ENCODE peak calls at places on chromosome 11, in five cellular contexts. One of them, this sample, is unnamed. For H3K27me3, the result is how much of the 10 kb centered on the place peaks cover.

GRCh38 chr11:1628506-1629325 is 859 bp upstream of the KRTAP5-5 start:
- DNase-seq in MM.1S: peak
- DNase-seq in endothelial cell of umbilical vein: peak
- DNase-seq in mesendoderm: peak
- DNase-seq in body of pancreas: peak
- DNase-seq in this sample: no peak

GRCh38 chr11:43830928-43831440 is 49.6 kb upstream of the ALKBH3 start:
- DNase-seq in MM.1S: no peak
- DNase-seq in endothelial cell of umbilical vein: peak
- DNase-seq in body of pancreas: peak
- DNase-seq in mesendoderm: peak
- DNase-seq in this sample: peak

GRCh38 chr11:34252015-34252414 is 105.8 kb downstream of the ABTB2 start:
- DNase-seq in MM.1S: no peak
- DNase-seq in mesendoderm: no peak
- DNase-seq in endothelial cell of umbilical vein: no peak
- DNase-seq in body of pancreas: no peak
- DNase-seq in this sample: no peak

GRCh38 chr11:117911694-117912093 is 17.5 kb downstream of the TMPRSS13 start:
- DNase-seq in body of pancreas: no peak
- DNase-seq in endothelial cell of umbilical vein: no peak
- DNase-seq in mesendoderm: no peak
- DNase-seq in MM.1S: no peak
- DNase-seq in this sample: no peak

GRCh38 chr11:115423728-115424459 is 80.3 kb downstream of the CADM1 start:
- DNase-seq in body of pancreas: no peak
- DNase-seq in endothelial cell of umbilical vein: no peak
- DNase-seq in MM.1S: no peak
- DNase-seq in mesendoderm: peak
- DNase-seq in this sample: no peak

GRCh38 chr11:63527667-63528066 is 8.9 kb upstream of the PLAAT4 start:
- DNase-seq in mesendoderm: no peak
- DNase-seq in body of pancreas: no peak
- DNase-seq in MM.1S: no peak
- DNase-seq in endothelial cell of umbilical vein: no peak
- DNase-seq in this sample: no peak

GRCh38 chr11:114232400-114233070 is 63.7 kb upstream of the NNMT start:
- DNase-seq in body of pancreas: no peak
- DNase-seq in MM.1S: no peak
- DNase-seq in endothelial cell of umbilical vein: no peak
- DNase-seq in mesendoderm: no peak
- DNase-seq in this sample: no peak

GRCh38 chr11:46436113-46436512 is 44.5 kb upstream of the CHRM4 start:
- DNase-seq in body of pancreas: no peak
- DNase-seq in endothelial cell of umbilical vein: no peak
- DNase-seq in mesendoderm: no peak
- DNase-seq in MM.1S: no peak
- DNase-seq in this sample: no peak

GRCh38 chr11:117861151-117862018 is 15.1 kb downstream of the FXYD6 start:
- DNase-seq in endothelial cell of umbilical vein: peak
- DNase-seq in MM.1S: no peak
- DNase-seq in body of pancreas: no peak
- DNase-seq in mesendoderm: peak
- DNase-seq in this sample: no peak

GRCh38 chr11:57277845-57278720 is 41.0 kb upstream of the APLNR start:
- DNase-seq in body of pancreas: peak
- DNase-seq in mesendoderm: peak
- DNase-seq in endothelial cell of umbilical vein: peak
- DNase-seq in MM.1S: no peak
- DNase-seq in this sample: peak

GRCh38 chr11:91866642-91867041 is 358.0 kb upstream of the FAT3 start:
- DNase-seq in endothelial cell of umbilical vein: no peak
- DNase-seq in mesendoderm: no peak
- DNase-seq in body of pancreas: no peak
- DNase-seq in MM.1S: no peak
- DNase-seq in this sample: no peak

GRCh38 chr11:86063536-86063935 is 5.3 kb downstream of the PICALM start:
- DNase-seq in endothelial cell of umbilical vein: peak
- DNase-seq in mesendoderm: no peak
- DNase-seq in MM.1S: no peak
- DNase-seq in body of pancreas: no peak
- DNase-seq in this sample: no peak

GRCh38 chr11:75474878-75475766 is 42.1 kb upstream of the KLHL35 start:
- DNase-seq in MM.1S: no peak
- DNase-seq in endothelial cell of umbilical vein: no peak
- DNase-seq in mesendoderm: peak
- DNase-seq in body of pancreas: peak
- DNase-seq in this sample: peak

GRCh38 chr11:63226488-63227114 is 16.8 kb downstream of the SLC22A25 start:
- DNase-seq in mesendoderm: no peak
- DNase-seq in body of pancreas: no peak
- DNase-seq in endothelial cell of umbilical vein: no peak
- DNase-seq in MM.1S: no peak
- DNase-seq in this sample: no peak

GRCh38 chr11:38014405-38014804 is 1416.4 kb upstream of the RAG2 start:
- DNase-seq in MM.1S: no peak
- DNase-seq in endothelial cell of umbilical vein: no peak
- DNase-seq in body of pancreas: no peak
- DNase-seq in mesendoderm: no peak
- DNase-seq in this sample: peak

GRCh38 chr11:75275581-75275980 is 35.0 kb downstream of the TPBGL start:
- DNase-seq in endothelial cell of umbilical vein: peak
- DNase-seq in mesendoderm: peak
- DNase-seq in body of pancreas: peak
- DNase-seq in MM.1S: peak
- DNase-seq in this sample: no peak

GRCh38 chr11:94909371-94909820 is 64.0 kb downstream of the CWC15 start:
- DNase-seq in mesendoderm: peak
- DNase-seq in endothelial cell of umbilical vein: no peak
- DNase-seq in body of pancreas: no peak
- DNase-seq in MM.1S: no peak
- DNase-seq in this sample: peak

GRCh38 chr11:68370211-68371111 is 58.1 kb downstream of the LRP5 start:
- DNase-seq in body of pancreas: no peak
- DNase-seq in mesendoderm: no peak
- DNase-seq in MM.1S: peak
- DNase-seq in endothelial cell of umbilical vein: no peak
- DNase-seq in this sample: peak

GRCh38 chr11:32396991-32397390 is 38.3 kb downstream of the WT1 start:
- DNase-seq in mesendoderm: no peak
- DNase-seq in MM.1S: no peak
- DNase-seq in endothelial cell of umbilical vein: no peak
- DNase-seq in body of pancreas: no peak
- DNase-seq in this sample: peak

GRCh38 chr11:19646308-19646707 is 66.3 kb upstream of the NAV2 start:
- DNase-seq in endothelial cell of umbilical vein: no peak
- DNase-seq in mesendoderm: no peak
- DNase-seq in body of pancreas: no peak
- DNase-seq in MM.1S: no peak
- DNase-seq in this sample: no peak

GRCh38 chr11:120219157-120219934 is 8.5 kb downstream of the OAF start:
- DNase-seq in endothelial cell of umbilical vein: no peak
- DNase-seq in body of pancreas: peak
- DNase-seq in MM.1S: no peak
- DNase-seq in mesendoderm: no peak
- DNase-seq in this sample: no peak

GRCh38 chr11:127521413-127521812 is 520.8 kb upstream of the KIRREL3 start:
- DNase-seq in body of pancreas: no peak
- DNase-seq in MM.1S: no peak
- DNase-seq in endothelial cell of umbilical vein: no peak
- DNase-seq in mesendoderm: no peak
- DNase-seq in this sample: no peak

GRCh38 chr11:12380565-12381325 is 3.4 kb downstream of the PARVA start:
- DNase-seq in body of pancreas: no peak
- DNase-seq in mesendoderm: no peak
- DNase-seq in endothelial cell of umbilical vein: no peak
- DNase-seq in MM.1S: no peak
- DNase-seq in this sample: no peak

GRCh38 chr11:41989173-41989572 is 529.7 kb upstream of the LRRC4C start:
- DNase-seq in endothelial cell of umbilical vein: no peak
- DNase-seq in MM.1S: no peak
- DNase-seq in body of pancreas: no peak
- DNase-seq in mesendoderm: no peak
- DNase-seq in this sample: peak

GRCh38 chr11:1763336-1763795 is 361 bp downstream of the CTSD start:
- DNase-seq in endothelial cell of umbilical vein: no peak
- DNase-seq in body of pancreas: no peak
- DNase-seq in MM.1S: peak
- DNase-seq in mesendoderm: no peak
- DNase-seq in this sample: no peak

GRCh38 chr11:116611998-116612620 is 160.7 kb downstream of the BUD13 start:
- DNase-seq in endothelial cell of umbilical vein: no peak
- DNase-seq in mesendoderm: no peak
- DNase-seq in body of pancreas: no peak
- DNase-seq in MM.1S: no peak
- DNase-seq in this sample: no peak
- H3K27me3 ChIP-seq in endothelial cell of umbilical vein: under half
- H3K27me3 ChIP-seq in mesendoderm: under half
- H3K27me3 ChIP-seq in body of pancreas: under half
- H3K27me3 ChIP-seq in MM.1S: under half
- H3K27me3 ChIP-seq in this sample: under half

DNA sequence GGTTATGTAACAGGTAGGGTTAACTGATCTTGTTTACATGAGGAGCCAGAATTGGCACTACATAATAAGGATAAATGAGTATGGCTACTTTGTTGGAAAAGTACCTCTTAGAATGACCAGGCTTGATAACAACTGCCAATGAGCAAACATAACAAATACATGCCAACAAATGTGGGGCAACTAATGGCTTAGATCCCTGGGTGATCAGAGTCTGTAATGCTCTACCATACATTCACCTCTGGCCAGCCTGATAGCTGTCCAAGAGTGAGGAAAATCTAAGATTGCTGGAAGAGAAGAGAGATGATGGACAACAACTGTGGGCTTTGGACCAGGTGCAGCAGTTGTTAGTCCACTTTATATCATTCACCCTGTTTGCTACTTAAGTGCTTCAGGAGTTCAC is 1025.0 kb downstream of the NTM start:
- DNase-seq in endothelial cell of umbilical vein: no peak
- DNase-seq in MM.1S: no peak
- DNase-seq in mesendoderm: no peak
- DNase-seq in body of pancreas: no peak
- DNase-seq in this sample: no peak
- H3K27me3 ChIP-seq in endothelial cell of umbilical vein: under half
- H3K27me3 ChIP-seq in MM.1S: under half
- H3K27me3 ChIP-seq in mesendoderm: under half
- H3K27me3 ChIP-seq in body of pancreas: under half
- H3K27me3 ChIP-seq in this sample: under half

GRCh38 chr11:126101241-126101929 is 38.7 kb upstream of the CDON start:
- DNase-seq in mesendoderm: no peak
- DNase-seq in body of pancreas: no peak
- DNase-seq in MM.1S: no peak
- DNase-seq in endothelial cell of umbilical vein: no peak
- DNase-seq in this sample: no peak

GRCh38 chr11:126103150-126103549 is 40.5 kb upstream of the CDON start:
- DNase-seq in mesendoderm: no peak
- DNase-seq in MM.1S: no peak
- DNase-seq in body of pancreas: no peak
- DNase-seq in endothelial cell of umbilical vein: no peak
- DNase-seq in this sample: no peak

GRCh38 chr11:126100681-126101080 is 38.0 kb upstream of the CDON start:
- DNase-seq in MM.1S: no peak
- DNase-seq in mesendoderm: no peak
- DNase-seq in endothelial cell of umbilical vein: no peak
- DNase-seq in body of pancreas: no peak
- DNase-seq in this sample: no peak

GRCh38 chr11:126102436-126102894 is 39.8 kb upstream of the CDON start:
- DNase-seq in MM.1S: peak
- DNase-seq in mesendoderm: no peak
- DNase-seq in endothelial cell of umbilical vein: no peak
- DNase-seq in body of pancreas: peak
- DNase-seq in this sample: no peak

DNA sequence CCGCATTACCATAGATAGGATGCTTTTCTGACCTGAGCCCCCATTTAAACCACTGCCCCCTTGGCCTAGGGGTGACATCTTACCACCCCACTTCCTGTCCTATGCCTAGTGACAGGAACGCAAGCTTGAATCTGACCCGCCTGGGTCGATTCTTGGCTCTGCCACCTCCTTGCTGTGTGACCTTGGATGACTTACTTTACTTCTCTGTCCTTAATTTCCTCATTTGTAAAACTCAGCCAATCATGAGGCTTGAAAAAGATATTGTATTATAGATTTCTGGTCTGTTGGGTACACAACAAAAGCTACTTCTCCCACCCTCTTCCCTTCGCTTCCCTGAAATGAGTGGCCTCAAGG is 39.2 kb upstream of the CDON start:
- DNase-seq in mesendoderm: no peak
- DNase-seq in body of pancreas: no peak
- DNase-seq in endothelial cell of umbilical vein: no peak
- DNase-seq in MM.1S: no peak
- DNase-seq in this sample: no peak
- H3K27me3 ChIP-seq in mesendoderm: under half
- H3K27me3 ChIP-seq in body of pancreas: under half
- H3K27me3 ChIP-seq in endothelial cell of umbilical vein: under half
- H3K27me3 ChIP-seq in MM.1S: under half
- H3K27me3 ChIP-seq in this sample: under half

GRCh38 chr11:541433-541885 is 4.1 kb downstream of the LRRC56 start:
- DNase-seq in MM.1S: no peak
- DNase-seq in endothelial cell of umbilical vein: no peak
- DNase-seq in mesendoderm: no peak
- DNase-seq in body of pancreas: no peak
- DNase-seq in this sample: no peak

GRCh38 chr11:538431-539051 is 1.2 kb downstream of the LRRC56 start:
- DNase-seq in mesendoderm: no peak
- DNase-seq in MM.1S: no peak
- DNase-seq in endothelial cell of umbilical vein: no peak
- DNase-seq in body of pancreas: no peak
- DNase-seq in this sample: no peak

GRCh38 chr11:537622-538430 is 499 bp downstream of the LRRC56 start:
- DNase-seq in endothelial cell of umbilical vein: no peak
- DNase-seq in mesendoderm: no peak
- DNase-seq in body of pancreas: peak
- DNase-seq in MM.1S: no peak
- DNase-seq in this sample: no peak

GRCh38 chr11:540583-541432 is 3.5 kb downstream of the LRRC56 start:
- DNase-seq in MM.1S: no peak
- DNase-seq in mesendoderm: no peak
- DNase-seq in endothelial cell of umbilical vein: no peak
- DNase-seq in body of pancreas: no peak
- DNase-seq in this sample: no peak

GRCh38 chr11:539971-540481 is 2.7 kb downstream of the LRRC56 start:
- DNase-seq in MM.1S: no peak
- DNase-seq in endothelial cell of umbilical vein: no peak
- DNase-seq in body of pancreas: no peak
- DNase-seq in mesendoderm: no peak
- DNase-seq in this sample: no peak
- H3K27me3 ChIP-seq in MM.1S: under half
- H3K27me3 ChIP-seq in endothelial cell of umbilical vein: under half
- H3K27me3 ChIP-seq in body of pancreas: under half
- H3K27me3 ChIP-seq in mesendoderm: under half
- H3K27me3 ChIP-seq in this sample: under half

DNA sequence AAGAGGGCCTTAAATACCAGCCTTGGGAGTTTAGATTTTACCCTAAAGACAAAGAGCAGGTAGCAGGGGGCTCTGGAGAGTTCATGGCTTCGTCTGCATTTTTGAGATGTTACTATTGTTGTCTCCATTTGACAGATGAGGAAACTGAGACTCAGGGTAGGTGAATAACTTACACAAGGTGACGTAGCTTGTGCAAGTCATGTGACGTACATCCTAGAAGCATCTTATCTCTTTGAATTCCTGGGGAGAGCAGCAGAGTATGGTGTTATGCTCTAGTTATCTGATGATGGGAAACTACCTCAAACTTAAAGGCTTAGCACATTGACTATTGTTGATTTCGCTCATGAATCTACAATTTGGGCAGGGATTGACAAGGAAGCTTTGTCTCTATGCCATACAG is 52.3 kb upstream of the TSKU start:
- DNase-seq in endothelial cell of umbilical vein: no peak
- DNase-seq in MM.1S: no peak
- DNase-seq in body of pancreas: no peak
- DNase-seq in mesendoderm: no peak
- DNase-seq in this sample: no peak
- H3K27me3 ChIP-seq in endothelial cell of umbilical vein: under half
- H3K27me3 ChIP-seq in MM.1S: under half
- H3K27me3 ChIP-seq in body of pancreas: under half
- H3K27me3 ChIP-seq in mesendoderm: under half
- H3K27me3 ChIP-seq in this sample: under half